ENCODE peak calls at places on chromosomes 12 and 14, in nine cellular contexts. Q is upper lobe of right lung; T is SJSA1; C is mammary epithelial cell; V is aorta; G is GM23248; I is CD8-positive, alpha-beta T cell; J is left ventricle myocardium inferior; A is GM12878. L is an unnamed sample.

GRCh38 chr12:123071401-123072304 is 79.2 kb downstream of the PITPNM2 start:
- DNase-seq in C (no peak), G (no peak), I (no peak), T (no peak), J (peak; percentile 59), Q (no peak), A (no peak), V (no peak), L (peak; percentile 76)

GRCh38 chr12:111757361-111758119 is 9.2 kb upstream of the ALDH2 start:
- DNase-seq in Q (peak; percentile 79), J (peak; percentile 46), V (peak; percentile 88), A (no peak), T (no peak), C (peak; percentile 17), G (no peak), I (no peak), L (peak; percentile 67)

GRCh38 chr12:117494833-117495714 is 133.6 kb upstream of the NOS1 start:
- DNase-seq in T (no peak), Q (no peak), C (no peak), A (no peak), G (no peak), J (no peak), I (no peak), V (no peak), L (no peak)

GRCh38 chr12:117101953-117102833 is 3.0 kb upstream of the TESC start:
- DNase-seq in A (no peak), V (peak; percentile 20), J (no peak), C (no peak), I (no peak), Q (peak; percentile 32), T (no peak), G (no peak), L (no peak)

GRCh38 chr12:47094804-47095203 is 15.0 kb upstream of the AMIGO2 start:
- DNase-seq in Q (no peak), A (no peak), C (peak; percentile 83), G (no peak), V (no peak), T (peak; percentile 75), I (no peak), J (no peak), L (no peak)

GRCh38 chr12:56332512-56333196 is 1.1 kb downstream of the PAN2 start:
- DNase-seq in A (no peak), T (no peak), I (no peak), V (no peak), J (no peak), C (no peak), G (no peak), Q (no peak), L (no peak)

GRCh38 chr12:52805000-52805399 is 8.9 kb downstream of the KRT4 start:
- DNase-seq in I (no peak), Q (peak; percentile 10), V (no peak), J (no peak), A (no peak), G (no peak), T (peak; percentile 89), C (no peak), L (no peak)

GRCh38 chr12:56221233-56221756 is 427 bp downstream of the RNF41 start:
- DNase-seq in G (peak; percentile 90), J (peak; percentile 59), Q (peak; percentile 79), V (peak; percentile 82), T (peak; percentile 74), A (no peak), C (peak; percentile 35), I (no peak), L (no peak)

GRCh38 chr12:130555628-130556485 is 160.2 kb downstream of the RIMBP2 start:
- DNase-seq in C (no peak), G (no peak), I (no peak), J (no peak), T (peak; percentile 90), V (no peak), A (no peak), Q (no peak), L (no peak)

GRCh38 chr12:88934163-88934747 is 354.0 kb upstream of the KITLG start:
- DNase-seq in I (no peak), T (no peak), V (no peak), Q (no peak), G (peak; percentile 78), A (no peak), J (no peak), C (peak; percentile 87), L (no peak)

GRCh38 chr14:78356406-78356805 is 186.2 kb downstream of the NRXN3 start:
- DNase-seq in V (no peak), G (no peak), T (no peak), A (no peak), C (no peak), Q (no peak), J (no peak), I (no peak), L (no peak)

GRCh38 chr12:110424237-110424636 is 20.7 kb upstream of the ANAPC7 start:
- DNase-seq in Q (no peak), J (no peak), T (no peak), C (no peak), G (no peak), V (no peak), A (no peak), I (no peak), L (no peak)

GRCh38 chr12:51814311-51815088 is 34.0 kb downstream of the FIGNL2 start:
- DNase-seq in V (peak; percentile 87), T (peak; percentile 65), J (peak; percentile 81), Q (peak; percentile 92), I (peak; percentile 25), A (no peak), G (peak; percentile 93), C (peak; percentile 18), L (no peak)

GRCh38 chr12:130775953-130776856 is 60.1 kb upstream of the RIMBP2 start:
- DNase-seq in Q (no peak), J (no peak), C (peak; percentile 72), T (peak; percentile 68), A (no peak), G (peak; percentile 94), V (peak; percentile 73), I (no peak), L (peak; percentile 67)

GRCh38 chr12:2248901-2249381 is 196.2 kb downstream of the CACNA1C start:
- DNase-seq in C (no peak), V (no peak), I (no peak), T (peak; percentile 77), A (peak; percentile 93), Q (no peak), J (peak; percentile 44), G (peak; percentile 52), L (no peak)

GRCh38 chr12:47740536-47741339 is 15.4 kb upstream of the ENDOU start:
- DNase-seq in V (no peak), Q (no peak), T (no peak), G (no peak), A (no peak), J (no peak), I (no peak), C (no peak), L (no peak)

GRCh38 chr12:6761849-6762248 is 4.3 kb upstream of the PTMS start:
- DNase-seq in J (no peak), V (no peak), C (no peak), I (no peak), A (no peak), T (no peak), G (no peak), Q (no peak), L (no peak)

GRCh38 chr12:44317651-44318126 is 481.8 kb downstream of the TMEM117 start:
- DNase-seq in V (no peak), Q (no peak), A (no peak), T (no peak), C (no peak), J (no peak), I (no peak), G (peak; percentile 60), L (no peak)

DNA sequence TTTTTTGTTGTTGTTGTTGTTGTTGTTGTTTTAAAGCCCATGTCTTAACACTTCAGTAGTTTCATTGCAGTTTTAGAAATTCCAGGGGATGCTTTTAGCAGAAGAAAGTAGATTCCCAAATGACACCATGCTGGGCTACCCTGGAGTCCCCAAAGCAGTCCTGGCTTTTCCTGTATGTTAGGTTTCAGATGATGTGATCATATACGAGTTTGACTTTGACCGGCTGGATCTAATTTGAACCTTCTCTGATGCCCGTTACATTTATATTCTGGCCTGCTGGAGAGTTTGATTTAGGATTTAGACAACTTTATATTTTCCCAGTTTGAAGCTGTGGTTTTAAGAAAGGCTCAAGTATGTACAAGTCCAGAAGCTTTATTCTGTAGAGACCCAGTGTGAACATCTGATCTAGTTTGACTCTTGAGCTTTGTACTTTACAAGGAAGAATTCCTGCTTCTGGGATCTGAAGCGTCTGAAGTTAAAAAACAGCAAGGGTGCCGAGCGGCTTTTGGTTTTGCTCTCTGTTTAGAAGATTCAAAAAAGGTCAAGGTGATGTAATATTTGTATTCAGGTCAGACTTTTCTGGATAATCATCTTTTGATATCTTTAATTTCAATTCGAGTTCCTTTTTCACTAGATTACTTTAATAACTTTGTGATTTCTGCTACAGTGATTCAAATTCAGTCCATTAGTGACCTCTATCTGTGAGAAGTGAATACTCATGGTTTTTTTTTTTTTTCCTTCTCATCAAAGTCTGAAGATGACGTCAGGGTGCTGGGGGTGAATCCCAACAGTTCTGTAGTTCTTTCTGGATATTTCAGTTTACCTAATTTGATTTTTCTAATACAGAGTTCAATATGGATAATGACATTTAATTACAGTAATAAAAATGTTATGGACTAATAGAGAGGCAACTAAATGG is 6.2 kb downstream of the FLRT2 start:
- DNase-seq in J (no peak), C (peak; percentile 56), V (no peak), T (no peak), I (no peak), G (peak; percentile 92), Q (no peak), A (no peak), L (no peak)
- H3K4me3 ChIP-seq in J (peak overlapping the region; percentile 73), C (peak overlapping the region; percentile 22), V (no peak overlapping the region), T (peak overlapping the region; percentile 4), I (no peak overlapping the region), G (peak overlapping the region; percentile 96), Q (peak overlapping the region; percentile 7), A (no peak overlapping the region), L (no peak overlapping the region)

DNA sequence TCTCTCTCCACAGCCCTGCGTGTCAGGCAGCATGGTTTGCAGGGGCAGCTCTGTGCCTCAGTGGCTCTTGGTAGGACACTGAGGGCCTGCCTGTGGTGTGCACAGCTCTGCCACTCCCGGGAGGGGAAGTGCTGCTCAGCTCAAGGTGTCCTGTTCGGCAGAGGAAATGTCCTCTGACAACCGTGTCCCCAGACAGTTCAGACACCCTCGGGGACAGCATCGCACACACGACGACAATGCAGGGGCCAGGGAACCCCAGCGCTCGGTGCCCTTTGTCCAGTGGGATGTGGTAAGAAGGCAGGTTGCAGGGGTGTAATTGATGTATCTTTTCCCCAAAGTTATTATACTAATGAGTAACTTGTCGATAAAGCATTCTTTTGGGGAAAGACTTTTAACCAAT is 14.2 kb downstream of the ANKLE2 start:
- DNase-seq in G (no peak), V (peak; percentile 24), Q (no peak), J (no peak), I (no peak), T (no peak), C (no peak), A (no peak), L (no peak)
- H3K27ac ChIP-seq in G (no peak overlapping the region), V (no peak overlapping the region), Q (no peak overlapping the region), J (no peak overlapping the region), I (no peak overlapping the region), T (no peak overlapping the region), C (no peak overlapping the region), A (no peak overlapping the region), L (no peak overlapping the region)

GRCh38 chr14:30648471-30648870 is 26.4 kb downstream of the SCFD1 start:
- DNase-seq in I (no peak), T (no peak), Q (no peak), J (no peak), A (no peak), C (no peak), V (no peak), G (no peak), L (no peak)
- H3K4me3 ChIP-seq in I (no peak overlapping the region), T (no peak overlapping the region), Q (no peak overlapping the region), J (no peak overlapping the region), A (no peak overlapping the region), C (no peak overlapping the region), V (no peak overlapping the region), G (no peak overlapping the region), L (no peak overlapping the region)

GRCh38 chr14:68562911-68563255 is 230.0 kb downstream of the ZFP36L1 start:
- DNase-seq in V (no peak), J (no peak), Q (no peak), I (no peak), C (no peak), G (no peak), A (no peak), T (no peak), L (no peak)
- H3K27ac ChIP-seq in V (peak overlapping the region; percentile 99), J (peak overlapping the region; percentile 78), Q (peak overlapping the region; percentile 67), I (no peak overlapping the region), C (no peak overlapping the region), G (no peak overlapping the region), A (no peak overlapping the region), T (no peak overlapping the region), L (peak overlapping the region; percentile 64)

L was measured in right atrium auricular region.